ENCODE peak calls at places on chromosomes 5 and 9, in eight cellular contexts. U is stimulated activated CD4-positive, alpha-beta T cell treated with anti-CD3 and anti-CD28 coated beads, Interleukin-1b, Interleukin-23, amount 100 ng/mL, for 48 hours; A is neuronal stem cell; O is LoVo; Z is stimulated activated CD8-positive, alpha-beta memory T cell treated with anti-CD3 and anti-CD28 coated beads, Interleukin-7, amount 100 ng/mL, for 24 hours; F is posterior cingulate gyrus; M is cardiac fibroblast; D is NCI-H1105. I is an unnamed sample.

GRCh38 chr9:37037137-37037743 is 3.2 kb upstream of the PAX5 start:
- DNase-seq in U (no peak), A (no peak), O (no peak), Z (no peak), F (no peak), M (no peak), D (no peak), I (no peak)

GRCh38 chr5:85049020-85049419 is 664.3 kb upstream of the EDIL3 start:
- DNase-seq in U (no peak), A (peak; percentile 9), O (no peak), Z (no peak), F (no peak), M (peak; percentile 68), D (peak; percentile 0), I (no peak)

GRCh38 chr9:2241461-2241874 is 226.3 kb downstream of the SMARCA2 start:
- DNase-seq in U (no peak), A (peak; percentile 94), O (no peak), Z (no peak), F (peak; percentile 91), M (peak; percentile 91), D (no peak), I (no peak)

GRCh38 chr5:146660381-146660960 is 144.5 kb upstream of the GPR151 start:
- DNase-seq in U (no peak), A (no peak), O (no peak), Z (no peak), F (no peak), M (no peak), D (no peak), I (no peak)

GRCh38 chr5:111948517-111948916 is 191.5 kb upstream of the NREP start:
- DNase-seq in U (no peak), A (no peak), O (no peak), Z (no peak), F (no peak), M (peak; percentile 93), D (no peak), I (no peak)

GRCh38 chr5:35884125-35884788 is 27.6 kb downstream of the IL7R start:
- DNase-seq in U (no peak), A (no peak), O (peak; percentile 46), Z (no peak), F (no peak), M (peak; percentile 59), D (no peak), I (no peak)

GRCh38 chr5:24325306-24325832 is 319.4 kb downstream of the CDH10 start:
- DNase-seq in U (no peak), A (no peak), O (no peak), Z (no peak), F (no peak), M (no peak), D (no peak), I (no peak)

GRCh38 chr5:65577141-65577540 is 14.0 kb downstream of the PPWD1 start:
- DNase-seq in U (no peak), A (no peak), O (no peak), Z (no peak), F (no peak), M (no peak), D (no peak), I (no peak)

GRCh38 chr9:137406876-137407589 is 15.9 kb downstream of the EXD3 start:
- DNase-seq in U (peak; percentile 66), A (peak; percentile 77), O (no peak), Z (peak; percentile 21), F (peak; percentile 95), M (peak; percentile 80), D (no peak), I (peak; percentile 62)